ENCODE peak calls at places on chromosomes 7 and 10, in eight cellular contexts. R, M, T, N, K, A, B and H are unnamed samples.
A peak's percentile ranks its signal among the peaks of the same experiment; 100 is the strongest.

GRCh38 chr10:126247454-126247975 is 140.8 kb downstream of the ADAM12 start:
- DNase-seq in M (peak; percentile 92), B (peak; percentile 100), A (peak; percentile 2), K (peak; percentile 70), T (no peak), R (peak; percentile 93), N (no peak), H (peak; percentile 78)

GRCh38 chr10:17235136-17235535 is 7.1 kb downstream of the VIM start:
- DNase-seq in K (no peak), B (no peak), N (no peak), T (no peak), M (peak; percentile 58), A (no peak), R (no peak), H (no peak)

GRCh38 chr7:78073470-78074382 is 275.2 kb downstream of the PHTF2 start:
- DNase-seq in N (no peak), A (peak; percentile 37), T (no peak), K (no peak), R (no peak), M (no peak), B (peak; percentile 46), H (no peak)

GRCh38 chr10:101933976-101934375 is 90.4 kb upstream of the KCNIP2 start:
- DNase-seq in A (no peak), N (no peak), B (no peak), T (no peak), K (no peak), R (no peak), M (no peak), H (no peak)

GRCh38 chr7:151226560-151226874 is 488 bp downstream of the ABCF2 start:
- DNase-seq in M (no peak), A (no peak), K (no peak), R (no peak), N (no peak), B (no peak), T (no peak), H (peak; percentile 40)

GRCh38 chr7:80907141-80907601 is 11.7 kb downstream of the SEMA3C start:
- DNase-seq in R (no peak), K (no peak), T (no peak), A (no peak), N (no peak), B (no peak), M (no peak), H (no peak)

GRCh38 chr10:88687853-88688467 is 18.1 kb upstream of the LIPK start:
- DNase-seq in R (no peak), B (peak; percentile 17), K (no peak), A (peak; percentile 12), M (peak; percentile 36), T (peak; percentile 32), N (no peak), H (no peak)

GRCh38 chr7:115019882-115020605 is 98.2 kb downstream of the MDFIC start:
- DNase-seq in N (no peak), K (no peak), A (no peak), T (no peak), M (no peak), B (no peak), R (no peak), H (no peak)

GRCh38 chr10:21760332-21760731 is 226.3 kb downstream of the MLLT10 start:
- DNase-seq in N (no peak), T (no peak), A (no peak), M (no peak), K (no peak), B (no peak), R (no peak), H (no peak)

GRCh38 chr7:44448456-44448855 is 42.0 kb downstream of the NUDCD3 start:
- DNase-seq in B (no peak), K (no peak), A (no peak), N (no peak), M (no peak), T (no peak), R (no peak), H (no peak)

GRCh38 chr7:12584940-12585339 is 14.4 kb downstream of the SCIN start:
- DNase-seq in T (no peak), N (no peak), B (peak; percentile 51), K (no peak), M (peak; percentile 70), R (no peak), A (peak; percentile 73), H (peak; percentile 46)

GRCh38 chr10:29535012-29535777 is 99.6 kb downstream of the SVIL start:
- DNase-seq in K (peak; percentile 94), A (peak; percentile 21), R (peak; percentile 82), T (peak; percentile 16), M (peak; percentile 80), B (peak; percentile 93), N (peak; percentile 17), H (no peak)

GRCh38 chr7:105473163-105473562 is 48.9 kb downstream of the PUS7 start:
- DNase-seq in A (no peak), N (no peak), T (no peak), K (no peak), R (no peak), B (peak; percentile 79), M (peak; percentile 39), H (no peak)

GRCh38 chr10:90652519-90652918 is 205.3 kb downstream of the HTR7 start:
- DNase-seq in R (no peak), M (peak; percentile 17), B (peak; percentile 45), N (no peak), T (peak; percentile 34), K (no peak), A (no peak), H (no peak)

GRCh38 chr7:67414858-67415257 is 418.2 kb downstream of the TYW1 start:
- DNase-seq in T (no peak), R (no peak), K (no peak), N (no peak), A (no peak), B (no peak), M (no peak), H (no peak)

GRCh38 chr10:82071231-82071630 is 196.2 kb downstream of the NRG3 start:
- DNase-seq in A (no peak), M (no peak), R (no peak), B (no peak), K (no peak), N (no peak), T (no peak), H (no peak)

GRCh38 chr7:7921830-7922229 is 46.8 kb upstream of the GLCCI1 start:
- DNase-seq in B (no peak), R (no peak), A (no peak), K (peak; percentile 12), N (no peak), T (no peak), M (no peak), H (no peak)

GRCh38 chr7:32163141-32163806 is 93.1 kb upstream of the PDE1C start:
- DNase-seq in K (peak; percentile 42), N (no peak), B (peak; percentile 97), T (no peak), R (peak; percentile 88), A (peak; percentile 3), M (peak; percentile 86), H (no peak)

GRCh38 chr10:76942556-76943416 is 694.8 kb downstream of the KCNMA1 start:
- DNase-seq in N (no peak), T (no peak), R (no peak), A (no peak), B (no peak), M (no peak), K (no peak), H (no peak)

GRCh38 chr10:31582365-31583052 is 263.5 kb downstream of the ZEB1 start:
- DNase-seq in B (peak; percentile 31), K (no peak), A (no peak), N (no peak), R (no peak), M (peak; percentile 48), T (peak; percentile 19), H (no peak)
- H3K27ac ChIP-seq in B (no peak overlapping the region), K (no peak overlapping the region), A (peak overlapping the region; percentile 29), N (peak overlapping the region; percentile 30), R (no peak overlapping the region), M (peak overlapping the region; percentile 8), T (peak overlapping the region; percentile 31), H (no peak overlapping the region)

GRCh38 chr7:55472928-55473725 is 99.2 kb downstream of the VOPP1 start:
- DNase-seq in T (no peak), M (no peak), R (no peak), B (no peak), N (no peak), A (no peak), K (no peak), H (peak; percentile 13)
- H3K27ac ChIP-seq in T (no peak overlapping the region), M (no peak overlapping the region), R (no peak overlapping the region), B (no peak overlapping the region), N (no peak overlapping the region), A (no peak overlapping the region), K (no peak overlapping the region), H (no peak overlapping the region)

DNA sequence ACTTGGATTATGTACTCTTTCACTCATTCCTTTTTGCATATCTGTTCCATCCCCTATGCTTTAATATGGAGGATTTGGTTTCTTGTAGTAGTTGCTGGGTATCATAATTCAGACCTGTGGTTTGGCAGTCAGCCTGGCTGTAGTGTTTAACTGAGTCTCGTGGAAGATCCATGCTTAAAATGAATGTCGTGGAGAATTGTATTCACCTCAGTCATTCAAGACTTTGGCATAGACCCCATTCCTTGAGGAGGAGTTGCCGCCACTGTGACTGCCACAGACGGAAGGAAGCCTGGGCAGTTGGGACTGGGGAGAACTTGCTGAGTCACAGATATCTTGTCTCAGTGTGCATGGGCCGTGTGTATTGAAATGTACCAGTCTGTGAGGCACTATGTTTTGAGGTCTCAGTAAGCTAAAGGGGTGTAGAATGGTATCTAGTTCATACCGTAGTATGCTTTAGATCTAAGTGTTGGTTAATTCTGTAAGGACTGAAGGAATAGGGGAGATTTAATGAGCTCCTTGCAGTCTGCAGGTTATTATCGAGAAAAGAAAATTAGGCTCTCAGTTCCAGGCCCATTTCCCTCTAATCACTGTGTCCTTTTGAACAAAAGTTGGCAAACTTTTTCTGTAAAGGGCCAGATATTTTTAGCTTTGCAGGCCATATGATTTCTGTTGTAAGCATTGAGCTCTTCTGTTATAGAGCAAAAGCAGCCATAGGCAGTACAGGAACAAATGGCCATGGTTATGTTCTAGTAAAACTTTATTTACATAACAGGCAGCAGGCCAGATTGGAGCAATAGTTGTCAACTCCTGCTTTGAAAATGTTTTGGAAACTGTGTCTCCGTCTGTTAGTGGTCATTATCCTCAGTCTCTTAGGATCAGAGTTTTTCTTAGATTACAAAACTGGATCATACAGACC is 76.8 kb downstream of the TPST1 start:
- DNase-seq in B (peak; percentile 99), K (no peak), T (peak; percentile 13), N (no peak), R (no peak), A (no peak), M (peak; percentile 56), H (no peak)
- H3K27ac ChIP-seq in B (peak overlapping the region; percentile 57), K (no peak overlapping the region), T (no peak overlapping the region), N (peak overlapping the region; percentile 39), R (peak overlapping the region; percentile 80), A (no peak overlapping the region), M (peak overlapping the region; percentile 63), H (peak overlapping the region; percentile 45)

GRCh38 chr10:125083576-125083920 is 76.8 kb downstream of the CTBP2 start:
- DNase-seq in N (no peak), M (peak; percentile 77), B (peak; percentile 85), K (peak; percentile 71), T (no peak), R (peak; percentile 86), A (no peak), H (no peak)

GRCh38 chr10:125081931-125082330 is 78.4 kb downstream of the CTBP2 start:
- DNase-seq in K (peak; percentile 65), A (no peak), R (peak; percentile 77), B (no peak), M (no peak), N (no peak), T (no peak), H (no peak)

GRCh38 chr10:125080984-125081383 is 79.4 kb downstream of the CTBP2 start:
- DNase-seq in M (no peak), K (no peak), B (no peak), T (no peak), N (no peak), A (no peak), R (peak; percentile 16), H (no peak)

GRCh38 chr10:125084191-125085186 is 75.9 kb downstream of the CTBP2 start:
- DNase-seq in A (peak; percentile 12), K (peak; percentile 97), T (peak; percentile 85), R (peak; percentile 92), B (peak; percentile 95), N (no peak), M (peak; percentile 93), H (no peak)

GRCh38 chr10:125082881-125083575 is 77.3 kb downstream of the CTBP2 start:
- DNase-seq in M (no peak), T (no peak), N (no peak), B (no peak), K (no peak), R (peak; percentile 51), A (no peak), H (no peak)
- H3K27ac ChIP-seq in M (peak overlapping the region; percentile 78), T (peak overlapping the region; percentile 52), N (no peak overlapping the region), B (peak overlapping the region; percentile 94), K (peak overlapping the region; percentile 96), R (peak overlapping the region; percentile 86), A (peak overlapping the region; percentile 13), H (no peak overlapping the region)